ENCODE peak calls at places on chromosomes 5 and 9, in six cellular contexts. U is epithelial cell of esophagus, S is HCT116, E is upper lobe of left lung, F is vagina, D is thoracic aorta. R is an unnamed sample.

GRCh38 chr9:81566074-81566698 is 123.2 kb downstream of the TLE1 start:
- DNase-seq in U (no peak), S (no peak), E (no peak), F (no peak), D (no peak), R (no peak)

GRCh38 chr9:3508531-3509374 is 17.0 kb downstream of the RFX3 start:
- DNase-seq in U (peak), S (no peak), E (no peak), F (no peak), D (no peak), R (no peak)

GRCh38 chr9:15374825-15375224 is 47.9 kb upstream of the SNAPC3 start:
- DNase-seq in U (no peak), S (no peak), E (no peak), F (no peak), D (no peak), R (no peak)

GRCh38 chr5:115460476-115460875 is 84.1 kb downstream of the FEM1C start:
- DNase-seq in U (peak), S (peak), E (no peak), F (no peak), D (no peak), R (no peak)

GRCh38 chr5:75010838-75011237 is 41.5 kb downstream of the GCNT4 start:
- DNase-seq in U (no peak), S (no peak), E (no peak), F (no peak), D (no peak), R (no peak)

GRCh38 chr5:145903113-145903512 is 30.3 kb upstream of the GRXCR2 start:
- DNase-seq in U (no peak), S (peak), E (no peak), F (no peak), D (no peak), R (no peak)

GRCh38 chr5:72141440-72142271 is 34.4 kb downstream of the MAP1B start:
- DNase-seq in U (no peak), S (no peak), E (no peak), F (no peak), D (peak), R (no peak)

GRCh38 chr9:32413424-32413823 is 29.0 kb downstream of the ACO1 start:
- DNase-seq in U (no peak), S (no peak), E (no peak), F (no peak), D (no peak), R (no peak)

GRCh38 chr5:157651623-157652376 is 438 bp downstream of the SOX30 start:
- DNase-seq in U (peak), S (no peak), E (peak), F (no peak), D (no peak), R (no peak)

DNA sequence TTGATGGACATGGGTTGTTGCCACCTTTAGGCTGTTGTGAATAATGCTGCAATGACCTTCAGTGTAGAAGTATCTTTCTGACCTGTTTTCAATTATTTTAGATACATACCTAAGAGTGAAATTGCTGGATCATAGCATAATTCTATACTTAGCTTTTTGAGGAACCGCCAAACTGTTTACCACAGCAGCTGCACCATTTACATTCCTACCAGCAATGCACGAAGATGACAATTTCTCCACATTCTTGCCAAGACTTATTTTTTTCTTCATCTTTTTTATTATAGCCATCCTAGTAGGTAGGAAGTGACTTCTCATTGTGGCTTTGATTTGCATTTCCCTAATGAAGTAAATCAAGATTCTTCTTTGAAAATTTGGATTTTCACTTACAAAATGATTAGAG is 36.5 kb upstream of the ASTN2 start:
- DNase-seq in U (no peak), S (no peak), E (no peak), F (no peak), D (no peak), R (no peak)
- TF ChIP-seq CTCF in U (no peak), S (no peak), E (no peak), F (no peak), D (no peak), R (no peak)

GRCh38 chr9:136991993-136992818 is at the start of gene PAXX:
- DNase-seq in U (peak), S (peak), E (peak), F (no peak), D (peak), R (peak)

GRCh38 chr9:136995370-136995769 is 998 bp downstream of the CLIC3 start:
- DNase-seq in U (no peak), S (no peak), E (no peak), F (no peak), D (no peak), R (no peak)

GRCh38 chr9:136994180-136994884 is 2.0 kb downstream of the CLIC3 start:
- DNase-seq in U (peak), S (no peak), E (peak), F (no peak), D (no peak), R (no peak)

GRCh38 chr9:136994885-136995224 is 1.5 kb downstream of the CLIC3 start:
- DNase-seq in U (no peak), S (no peak), E (peak), F (no peak), D (no peak), R (no peak)

GRCh38 chr9:136992819-136993369 is 672 bp downstream of the PAXX start:
- DNase-seq in U (no peak), S (no peak), E (no peak), F (no peak), D (no peak), R (no peak)
- TF ChIP-seq CTCF in U (no peak), S (no peak), E (no peak), F (no peak), D (no peak), R (no peak)

DNA sequence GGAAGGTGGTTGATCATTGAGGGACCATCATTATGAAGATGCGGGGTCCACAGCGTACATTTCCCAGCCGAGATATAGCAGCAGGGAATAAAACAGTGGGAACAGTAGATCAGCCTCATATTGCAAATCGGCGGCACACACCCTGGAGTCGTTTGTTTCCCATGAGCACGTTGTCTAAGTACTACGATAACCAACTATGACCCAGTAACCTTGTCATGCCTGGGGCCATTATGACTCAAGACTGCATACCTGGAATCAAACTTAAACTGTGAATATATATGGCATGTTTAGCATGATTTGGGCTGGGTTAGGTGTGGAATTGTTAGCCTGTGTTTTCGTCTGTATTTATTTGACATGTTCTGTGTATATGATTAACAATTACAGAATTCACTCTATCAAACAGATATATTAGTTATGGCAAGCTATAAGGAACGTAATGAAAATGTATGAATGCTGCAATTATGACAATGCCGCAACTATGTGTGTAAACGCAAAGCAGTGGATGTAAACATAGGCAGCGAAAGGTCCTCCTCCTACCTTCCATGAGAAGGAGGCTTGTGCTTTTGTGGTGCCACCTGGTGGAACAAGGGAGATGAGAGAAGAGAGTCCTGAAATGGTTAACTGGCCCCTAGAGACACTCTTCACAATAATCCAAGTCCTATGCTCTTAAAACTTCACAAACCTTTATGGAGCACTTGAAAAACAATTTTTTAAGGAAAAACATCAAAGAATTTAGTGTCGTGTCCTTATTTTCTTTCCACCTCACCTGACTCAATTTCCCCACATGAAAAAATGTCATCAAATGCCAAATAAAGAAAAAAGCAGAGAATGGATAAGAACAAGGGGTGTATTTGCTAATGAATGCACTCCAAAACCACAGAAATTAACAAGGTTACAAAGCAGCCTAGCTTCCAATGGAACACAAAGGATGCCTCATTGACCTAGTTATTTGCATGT is 47.1 kb downstream of the SEMA5A start:
- DNase-seq in U (peak), S (no peak), E (no peak), F (no peak), D (no peak), R (no peak)
- TF ChIP-seq CTCF in U (peak), S (no peak), E (no peak), F (no peak), D (no peak), R (peak)

DNA sequence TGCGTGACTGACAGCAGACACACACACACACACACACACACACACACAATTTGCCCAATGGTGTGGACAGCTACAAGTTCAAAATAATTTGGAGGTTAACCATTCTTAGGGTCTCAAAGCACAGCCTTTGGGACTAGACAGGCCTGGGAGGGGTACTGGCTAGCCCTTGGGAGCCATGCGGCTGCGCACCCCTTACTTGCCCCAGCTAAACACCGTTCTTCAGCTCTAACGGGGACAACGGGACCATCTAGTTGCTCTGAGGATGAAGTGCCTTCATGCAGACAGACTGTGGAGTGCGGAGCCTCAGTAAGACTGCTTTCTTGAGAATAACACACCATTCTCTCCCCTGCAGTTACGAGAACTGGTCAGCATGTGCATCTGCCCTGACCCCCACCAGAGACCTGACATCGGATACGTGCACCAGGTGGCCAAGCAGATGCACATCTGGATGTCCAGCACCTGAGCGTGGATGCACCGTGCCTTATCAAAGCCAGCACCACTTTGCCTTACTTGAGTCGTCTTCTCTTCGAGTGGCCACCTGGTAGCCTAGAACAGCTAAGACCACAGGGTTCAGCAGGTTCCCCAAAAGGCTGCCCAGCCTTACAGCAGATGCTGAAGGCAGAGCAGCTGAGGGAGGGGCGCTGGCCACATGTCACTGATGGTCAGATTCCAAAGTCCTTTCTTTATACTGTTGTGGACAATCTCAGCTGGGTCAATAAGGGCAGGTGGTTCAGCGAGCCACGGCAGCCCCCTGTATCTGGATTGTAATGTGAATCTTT is 64.6 kb downstream of the PSMB7 start:
- DNase-seq in U (no peak), S (no peak), E (no peak), F (no peak), D (no peak), R (no peak)
- TF ChIP-seq CTCF in U (no peak), S (no peak), E (no peak), F (no peak), D (no peak), R (no peak)

GRCh38 chr5:151058891-151059611 is 21.8 kb downstream of the TNIP1 start:
- DNase-seq in U (no peak), S (no peak), E (no peak), F (no peak), D (no peak), R (no peak)
- TF ChIP-seq CTCF in U (no peak), S (no peak), E (no peak), F (no peak), D (no peak), R (no peak)

GRCh38 chr5:41695920-41696582 is 174.2 kb downstream of the OXCT1 start:
- DNase-seq in U (no peak), S (no peak), E (no peak), F (no peak), D (no peak), R (no peak)
- TF ChIP-seq CTCF in U (peak), S (peak), E (no peak), F (no peak), D (peak), R (peak)

DNA sequence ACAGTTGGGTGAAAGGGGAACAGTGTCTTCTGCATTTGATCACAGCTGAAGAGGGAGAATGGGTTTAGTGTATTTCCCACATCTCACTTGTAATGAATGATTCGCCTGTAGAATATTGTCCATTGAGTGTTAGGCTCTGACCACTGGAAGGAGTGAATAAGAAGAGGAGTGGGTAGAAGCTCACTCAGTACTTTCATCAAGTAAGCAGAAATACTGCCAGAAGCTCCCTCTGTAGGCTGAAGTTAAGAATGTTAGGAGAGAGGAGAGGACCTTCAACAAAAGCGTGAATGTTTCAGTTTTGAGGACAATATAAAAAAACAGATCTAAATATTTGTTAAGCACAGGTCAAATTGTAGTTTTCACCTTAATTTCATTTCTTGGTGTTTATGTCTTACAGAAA is 27.5 kb downstream of the FSD1L start:
- DNase-seq in U (peak), S (no peak), E (no peak), F (no peak), D (no peak), R (no peak)
- TF ChIP-seq CTCF in U (peak), S (peak), E (no peak), F (no peak), D (no peak), R (peak)

GRCh38 chr9:1875921-1876448 is 139.2 kb upstream of the SMARCA2 start:
- DNase-seq in U (no peak), S (no peak), E (no peak), F (no peak), D (no peak), R (no peak)

GRCh38 chr9:1869843-1870242 is 145.3 kb upstream of the SMARCA2 start:
- DNase-seq in U (peak), S (peak), E (no peak), F (no peak), D (no peak), R (peak)

GRCh38 chr9:1870915-1871314 is 144.2 kb upstream of the SMARCA2 start:
- DNase-seq in U (no peak), S (no peak), E (no peak), F (no peak), D (no peak), R (no peak)

GRCh38 chr9:1875251-1875851 is 139.8 kb upstream of the SMARCA2 start:
- DNase-seq in U (no peak), S (no peak), E (no peak), F (no peak), D (no peak), R (no peak)

GRCh38 chr9:1871486-1872181 is 143.5 kb upstream of the SMARCA2 start:
- DNase-seq in U (peak), S (no peak), E (no peak), F (no peak), D (no peak), R (no peak)
- TF ChIP-seq CTCF in U (peak), S (no peak), E (no peak), F (no peak), D (no peak), R (no peak)

DNA sequence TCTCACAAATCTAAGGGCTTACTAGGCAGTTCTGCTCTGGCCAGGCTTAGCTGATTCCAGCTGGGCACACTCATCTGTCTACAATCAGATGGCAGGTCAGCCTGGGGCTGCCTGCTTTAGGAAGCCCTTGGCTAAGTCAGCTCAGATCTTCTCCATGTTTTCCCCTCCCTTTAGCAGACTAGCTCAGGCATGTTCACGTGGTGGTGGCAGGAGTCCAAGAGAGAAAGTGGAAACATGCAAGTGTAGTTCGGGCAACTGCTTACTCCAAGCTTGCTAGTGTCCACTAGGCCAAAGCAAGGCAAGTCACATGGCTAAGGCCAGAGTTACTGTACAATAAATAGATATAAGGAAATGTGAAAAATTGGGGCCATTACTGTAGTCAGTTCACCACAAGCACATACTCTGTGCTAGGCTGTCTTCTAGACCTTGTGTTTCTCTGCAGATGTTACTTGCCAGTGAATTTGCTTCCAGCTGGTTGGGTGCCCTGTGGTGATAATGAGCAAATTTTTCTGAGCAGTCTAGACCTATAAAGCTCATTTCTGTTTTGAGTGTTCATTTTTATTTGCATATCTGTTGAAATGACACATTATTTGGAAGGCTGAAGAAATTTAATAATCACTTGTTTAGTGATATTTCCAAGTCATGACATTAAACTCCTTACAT is 38.3 kb downstream of the RECK start:
- DNase-seq in U (peak), S (no peak), E (no peak), F (peak), D (peak), R (no peak)
- TF ChIP-seq CTCF in U (no peak), S (no peak), E (no peak), F (no peak), D (no peak), R (no peak)

R was measured in neural crest cell.